ENCODE peak calls at places on chromosomes 1 and 21, in five cellular contexts. L is iPS-NIHi11; T is mucosa of descending colon; Q is activated T-cell treated with anti-CD3 and anti-CD28 coated beads for 4 hours; B is CD4-positive, CD25-positive, alpha-beta regulatory T cell. V is an unnamed sample.

GRCh38 chr1:229161740-229162139 is 109.2 kb upstream of the RAB4A start:
- DNase-seq in L (no peak), Q (no peak), T (no peak), B (no peak), V (no peak)

GRCh38 chr1:8349473-8349865 is 31.6 kb downstream of the SLC45A1 start:
- DNase-seq in B (no peak), L (no peak), Q (no peak), T (no peak), V (no peak)

GRCh38 chr1:226466301-226466700 is 58.4 kb upstream of the PARP1 start:
- DNase-seq in L (no peak), B (no peak), Q (no peak), T (no peak), V (no peak)

GRCh38 chr1:37362569-37362968 is 111.8 kb upstream of the ZC3H12A start:
- DNase-seq in Q (no peak), L (peak), B (no peak), T (no peak), V (no peak)

GRCh38 chr1:230728710-230729392 is 14.9 kb upstream of the AGT start:
- DNase-seq in B (no peak), Q (no peak), T (no peak), L (no peak), V (no peak)

GRCh38 chr1:155062702-155063411 is 683 bp upstream of the EFNA4 start:
- DNase-seq in T (peak), B (peak), L (peak), Q (peak), V (peak)

GRCh38 chr1:169360415-169360814 is 7.2 kb downstream of the NME7 start:
- DNase-seq in Q (no peak), B (no peak), T (no peak), L (no peak), V (no peak)

GRCh38 chr1:27811741-27812500 is 18.7 kb upstream of the PPP1R8 start:
- DNase-seq in B (no peak), L (no peak), Q (no peak), T (no peak), V (no peak)

GRCh38 chr1:207316141-207316540 is 5.3 kb upstream of the CD55 start:
- DNase-seq in L (no peak), B (no peak), Q (no peak), T (no peak), V (no peak)

GRCh38 chr1:212433577-212434462 is 1.1 kb downstream of the NENF start:
- DNase-seq in B (no peak), Q (no peak), T (no peak), L (no peak), V (no peak)

GRCh38 chr1:42477775-42478174 is 14.7 kb downstream of the CCDC30 start:
- DNase-seq in B (no peak), Q (no peak), T (no peak), L (no peak), V (no peak)

GRCh38 chr1:53086504-53087070 is 24.6 kb downstream of the PODN start:
- DNase-seq in T (no peak), L (no peak), B (no peak), Q (no peak), V (no peak)

GRCh38 chr1:12798911-12799310 is 7.7 kb downstream of the PRAMEF1 start:
- DNase-seq in B (no peak), T (no peak), Q (no peak), L (no peak), V (no peak)

GRCh38 chr1:58814251-58815068 is 30.6 kb upstream of the JUN start:
- DNase-seq in B (no peak), L (peak), T (peak), Q (no peak), V (no peak)

GRCh38 chr1:33186936-33187335 is 5.1 kb upstream of the TRIM62 start:
- DNase-seq in B (no peak), Q (no peak), T (no peak), L (no peak), V (no peak)

GRCh38 chr21:44991538-44992483 is 52.0 kb downstream of the SLX9 start:
- DNase-seq in L (no peak), Q (no peak), B (no peak), T (peak), V (no peak)

GRCh38 chr1:116370186-116370585 is 2.9 kb upstream of the ATP1A1 start:
- DNase-seq in L (no peak), T (no peak), B (no peak), Q (no peak), V (no peak)